ENCODE peak calls at places on chromosomes 13 and 19, in eight cellular contexts. Q is body of pancreas; Y is testis; O is tibial nerve; J is right lobe of liver; M is sigmoid colon; S is CD8-positive, alpha-beta T cell; W is heart right ventricle. V is an unnamed sample. For H3K27me3, the result is how much of the 10 kb centered on the place peaks cover.

GRCh38 chr13:20637811-20638210 is 65.7 kb upstream of the IL17D start:
- DNase-seq in Q (no peak), Y (no peak), O (no peak), J (no peak), M (no peak), S (no peak), W (no peak), V (no peak)

GRCh38 chr13:24511019-24511823 is 1.4 kb downstream of the PARP4 start:
- DNase-seq in Q (no peak), Y (no peak), O (peak), J (no peak), M (no peak), S (peak), W (no peak), V (no peak)

GRCh38 chr13:70568571-70568970 is 460.3 kb upstream of the KLHL1 start:
- DNase-seq in Q (no peak), Y (no peak), O (peak), J (no peak), M (no peak), S (no peak), W (no peak), V (no peak)

GRCh38 chr13:113650731-113651148 is 7.3 kb downstream of the ATP4B start:
- DNase-seq in Q (no peak), Y (no peak), O (no peak), J (peak), M (peak), S (no peak), W (no peak), V (peak)

GRCh38 chr13:57633141-57633949 is 1.8 kb downstream of the PCDH17 start:
- DNase-seq in Q (peak), Y (peak), O (no peak), J (peak), M (peak), S (no peak), W (peak), V (no peak)

GRCh38 chr13:26896986-26897668 is 136.5 kb upstream of the GPR12 start:
- DNase-seq in Q (no peak), Y (no peak), O (no peak), J (no peak), M (no peak), S (no peak), W (no peak), V (peak)

GRCh38 chr13:105196052-105196451 is 1339.4 kb downstream of the EFNB2 start:
- DNase-seq in Q (no peak), Y (no peak), O (no peak), J (no peak), M (no peak), S (no peak), W (no peak), V (no peak)

GRCh38 chr19:7868671-7869452 is 5.3 kb downstream of the PRR36 start:
- DNase-seq in Q (peak), Y (peak), O (peak), J (peak), M (no peak), S (peak), W (peak), V (peak)

DNA sequence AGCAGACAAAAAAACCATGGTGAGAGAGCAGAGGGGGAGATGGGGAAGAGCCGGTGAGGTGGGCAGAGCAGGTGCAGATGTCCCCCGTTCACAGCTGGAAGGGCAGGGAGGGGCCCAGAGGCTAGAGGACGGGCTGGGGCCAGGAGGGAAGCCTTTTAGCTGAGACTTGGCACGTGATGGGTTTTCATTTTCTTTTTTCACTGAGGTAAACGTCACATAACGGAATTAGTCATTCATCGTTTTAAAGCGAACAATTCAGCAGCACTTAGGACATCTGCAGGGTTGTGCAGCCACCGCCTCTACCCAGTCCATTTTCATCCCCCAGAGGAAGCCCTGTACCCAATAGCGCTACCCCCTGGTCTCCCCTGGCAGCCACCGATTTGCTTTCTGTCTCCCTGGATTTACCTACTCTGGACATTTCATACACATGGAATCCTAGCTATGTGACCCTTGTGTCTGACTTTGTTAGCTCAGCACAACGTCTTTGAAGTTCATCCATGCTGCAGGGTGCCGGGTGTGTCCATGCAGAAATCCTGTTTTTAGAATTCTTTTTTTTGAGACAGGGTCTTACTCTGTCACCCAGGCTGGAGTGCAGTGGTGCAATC is 16.0 kb upstream of the EMC10 start:
- DNase-seq in Q (no peak), Y (no peak), O (no peak), J (no peak), M (no peak), S (peak), W (no peak), V (no peak)
- H3K27me3 ChIP-seq in Q (under half), Y (under half), O (half or more), J (under half), M (under half), S (under half), W (under half), V (under half)

GRCh38 chr19:45615795-45616708 is 14.0 kb upstream of the GPR4 start:
- DNase-seq in Q (peak), Y (peak), O (peak), J (peak), M (peak), S (peak), W (peak), V (peak)
- H3K4me3 ChIP-seq in Q (no peak), Y (peak), O (peak), J (no peak), M (no peak), S (no peak), W (peak), V (no peak)

GRCh38 chr19:17679526-17680234 is 8.5 kb downstream of the UNC13A start:
- DNase-seq in Q (no peak), Y (no peak), O (no peak), J (no peak), M (no peak), S (no peak), W (no peak), V (peak)
- H3K27me3 ChIP-seq in Q (under half), Y (under half), O (half or more), J (under half), M (under half), S (under half), W (under half), V (under half)

DNA sequence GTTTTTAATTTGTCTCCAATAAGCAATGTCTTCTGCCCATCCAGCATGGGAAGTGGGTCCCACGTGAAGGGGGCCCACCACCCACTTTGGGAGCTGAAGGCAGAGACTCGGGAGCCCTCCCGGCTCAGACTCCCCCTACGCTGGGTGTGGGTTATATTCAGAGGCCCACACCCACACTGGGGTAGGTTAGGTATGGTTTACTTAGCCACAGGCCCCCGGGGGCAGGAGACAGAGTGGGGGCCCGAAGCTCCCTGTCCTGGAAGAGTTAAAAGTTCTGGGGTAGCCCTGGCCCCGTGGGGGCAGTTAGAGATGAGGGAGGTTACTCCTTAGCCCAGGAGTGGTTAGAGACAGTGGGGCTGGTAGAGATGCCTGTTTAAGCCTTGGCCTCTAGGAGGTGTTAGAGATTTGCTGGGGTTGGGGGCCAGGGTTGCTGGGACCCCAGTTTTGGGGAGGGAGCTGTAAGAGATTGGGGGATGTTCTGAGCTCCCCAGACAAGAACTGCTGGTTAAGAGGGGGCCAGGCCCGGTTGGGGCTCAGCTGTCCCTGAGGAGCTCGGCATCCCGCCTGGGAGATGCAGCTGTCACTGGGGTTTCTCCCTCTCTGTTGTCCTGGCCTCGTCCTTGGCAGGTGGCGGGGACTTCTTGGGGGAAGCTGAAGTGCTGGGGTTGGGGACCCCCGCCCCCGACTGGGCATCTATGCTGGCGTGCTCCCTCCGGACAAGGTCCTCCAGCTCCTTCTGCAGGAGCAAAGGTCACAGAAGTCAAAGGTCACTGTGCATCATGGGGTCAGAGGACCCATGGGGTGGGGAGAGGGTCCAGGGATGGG is 712 bp upstream of the RINL start:
- DNase-seq in Q (no peak), Y (no peak), O (no peak), J (no peak), M (no peak), S (no peak), W (no peak), V (no peak)
- H3K4me3 ChIP-seq in Q (no peak), Y (no peak), O (no peak), J (no peak), M (no peak), S (peak), W (no peak), V (no peak)

GRCh38 chr19:15859187-15859586 is 38.7 kb downstream of the CYP4F2 start:
- DNase-seq in Q (no peak), Y (no peak), O (no peak), J (no peak), M (no peak), S (no peak), W (no peak), V (no peak)
- H3K27me3 ChIP-seq in Q (under half), Y (under half), O (under half), J (under half), M (under half), S (under half), W (under half), V (half or more)

DNA sequence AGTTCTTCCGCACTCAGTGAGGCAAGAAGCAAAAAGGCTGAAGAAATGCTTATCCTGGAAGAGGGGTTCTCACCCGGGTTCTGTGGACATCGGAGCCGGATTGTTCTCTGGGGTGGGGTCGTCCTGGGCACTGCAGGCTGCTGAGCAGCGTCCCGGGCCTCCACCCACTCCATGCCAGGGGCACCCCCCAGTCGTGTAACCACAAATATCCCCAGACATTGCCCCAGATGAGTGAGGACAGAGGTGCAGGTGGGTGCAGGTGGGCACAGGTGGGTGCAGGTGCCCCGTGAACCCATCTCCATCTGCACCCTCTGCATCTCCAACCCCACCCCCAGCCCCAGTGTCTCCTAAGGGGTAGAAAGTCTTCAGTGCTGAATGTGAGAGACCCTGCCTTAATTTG is 67.5 kb downstream of the GNG7 start:
- DNase-seq in Q (no peak), Y (no peak), O (no peak), J (no peak), M (no peak), S (no peak), W (no peak), V (no peak)
- H3K4me3 ChIP-seq in Q (no peak), Y (no peak), O (no peak), J (peak), M (no peak), S (no peak), W (peak), V (no peak)

GRCh38 chr19:29596885-29597525 is 9.1 kb upstream of the POP4 start:
- DNase-seq in Q (no peak), Y (no peak), O (no peak), J (no peak), M (no peak), S (no peak), W (no peak), V (peak)
- H3K27me3 ChIP-seq in Q (under half), Y (under half), O (under half), J (under half), M (under half), S (under half), W (half or more), V (half or more)

V was measured in WERI-Rb-1.